ENCODE peak calls at places on chromosome 17, in seven cellular contexts. V is amygdala, D is NCI-H2081, Q is body of pancreas, M is left kidney, Y is NCI-H2171 treated with DMSO at 0.1 percent for 48 hours, E is GM19239. N is an unnamed sample.

GRCh38 chr17:1008008-1008761 is 11.3 kb downstream of the TIMM22 start:
- DNase-seq in V (peak; percentile 30), D (no peak), Q (no peak), M (no peak), Y (no peak), E (no peak), N (no peak)

GRCh38 chr17:9212376-9213310 is 191.3 kb downstream of the NTN1 start:
- DNase-seq in V (no peak), D (no peak), Q (no peak), M (no peak), Y (no peak), E (no peak), N (no peak)

GRCh38 chr17:9256944-9257629 is 235.8 kb downstream of the NTN1 start:
- DNase-seq in V (no peak), D (no peak), Q (no peak), M (no peak), Y (no peak), E (no peak), N (no peak)

GRCh38 chr17:71055128-71055527 is 885.8 kb downstream of the KCNJ2 start:
- DNase-seq in V (no peak), D (no peak), Q (no peak), M (no peak), Y (no peak), E (no peak), N (no peak)

GRCh38 chr17:29593546-29594440 is 861 bp downstream of the ANKRD13B start:
- DNase-seq in V (no peak), D (no peak), Q (no peak), M (peak; percentile 89), Y (peak; percentile 51), E (no peak), N (no peak)

GRCh38 chr17:11944587-11944986 is 52.7 kb downstream of the ZNF18 start:
- DNase-seq in V (no peak), D (no peak), Q (no peak), M (no peak), Y (no peak), E (no peak), N (no peak)

GRCh38 chr17:47999612-48000011 is 28.7 kb downstream of the CDK5RAP3 start:
- DNase-seq in V (no peak), D (no peak), Q (no peak), M (no peak), Y (no peak), E (no peak), N (no peak)

GRCh38 chr17:76700627-76701470 is 9.9 kb downstream of the MXRA7 start:
- DNase-seq in V (no peak), D (no peak), Q (peak; percentile 42), M (peak; percentile 92), Y (peak; percentile 92), E (no peak), N (no peak)

GRCh38 chr17:15947331-15947730 is 2.4 kb downstream of the ADORA2B start:
- DNase-seq in V (no peak), D (no peak), Q (no peak), M (no peak), Y (no peak), E (no peak), N (no peak)

GRCh38 chr17:66830451-66830850 is 4.5 kb upstream of the CACNG5 start:
- DNase-seq in V (no peak), D (no peak), Q (no peak), M (no peak), Y (peak; percentile 68), E (no peak), N (no peak)

N was measured in activated T-cell treated with anti-CD3 and anti-CD28 coated beads for 4 hours.